ENCODE peak calls at places on chromosome 20, in seven cellular contexts. F, U, J, Q, H, C and T are unnamed samples.

GRCh38 chr20:44780226-44780625 is 30.1 kb downstream of the RIMS4 start:
- DNase-seq in C (peak), U (no peak), J (peak), Q (no peak), H (peak), F (peak), T (no peak)

GRCh38 chr20:51661609-51662178 is 106.5 kb downstream of the ATP9A start:
- DNase-seq in J (peak), U (peak), H (no peak), Q (no peak), F (no peak), C (peak), T (peak)

GRCh38 chr20:34211591-34211990 is 29.6 kb upstream of the ASIP start:
- DNase-seq in U (no peak), Q (no peak), C (no peak), J (no peak), F (no peak), H (no peak), T (no peak)

GRCh38 chr20:34877002-34877264 is 521 bp downstream of the ACSS2 start:
- DNase-seq in Q (no peak), H (no peak), U (no peak), F (peak), J (no peak), C (no peak), T (no peak)

GRCh38 chr20:5770240-5770986 is 20.2 kb downstream of the SHLD1 start:
- DNase-seq in C (no peak), J (no peak), Q (no peak), H (no peak), F (no peak), U (no peak), T (no peak)

GRCh38 chr20:58696411-58696961 is 3.9 kb downstream of the NPEPL1 start:
- DNase-seq in H (no peak), J (no peak), Q (no peak), F (no peak), C (no peak), U (no peak), T (no peak)

GRCh38 chr20:42152570-42152969 is 534.4 kb upstream of the CHD6 start:
- DNase-seq in H (no peak), C (no peak), U (no peak), Q (no peak), F (no peak), J (no peak), T (no peak)

GRCh38 chr20:50724851-50725721 is 6.3 kb upstream of the PARD6B start:
- DNase-seq in F (no peak), J (peak), Q (no peak), C (peak), U (peak), H (peak), T (peak)

GRCh38 chr20:17226410-17227198 is at the start of gene PCSK2:
- DNase-seq in H (peak), U (no peak), J (no peak), C (peak), F (peak), Q (peak), T (no peak)

GRCh38 chr20:62728028-62728780 is 19.6 kb downstream of the NTSR1 start:
- DNase-seq in H (no peak), F (no peak), Q (no peak), U (no peak), C (no peak), J (no peak), T (no peak)

GRCh38 chr20:61940491-61940890 is 125.2 kb downstream of the TAF4 start:
- DNase-seq in U (no peak), C (no peak), J (no peak), F (no peak), H (no peak), Q (no peak), T (no peak)

GRCh38 chr20:62617711-62618483 is 24.4 kb upstream of the SLCO4A1 start:
- DNase-seq in H (no peak), U (no peak), C (no peak), F (no peak), J (peak), Q (no peak), T (no peak)

GRCh38 chr20:20064303-20064702 is 12.0 kb downstream of the CFAP61 start:
- DNase-seq in J (no peak), F (no peak), C (no peak), H (no peak), Q (no peak), U (no peak), T (no peak)

GRCh38 chr20:2752631-2753455 is 47.6 kb downstream of the CPXM1 start:
- DNase-seq in F (peak), C (no peak), H (peak), J (peak), U (no peak), Q (peak), T (no peak)

GRCh38 chr20:1676650-1677049 is 19.1 kb upstream of the SIRPG start:
- DNase-seq in F (no peak), U (no peak), Q (no peak), C (no peak), J (no peak), H (no peak), T (no peak)

GRCh38 chr20:7760261-7761048 is 179.8 kb downstream of the HAO1 start:
- DNase-seq in J (no peak), H (no peak), Q (no peak), C (no peak), U (no peak), F (no peak), T (no peak)

GRCh38 chr20:50625986-50626677 is 65.2 kb downstream of the RIPOR3 start:
- DNase-seq in Q (no peak), C (no peak), F (peak), H (peak), U (no peak), J (peak), T (no peak)

GRCh38 chr20:57801581-57801980 is 91.8 kb upstream of the PMEPA1 start:
- DNase-seq in Q (no peak), F (no peak), C (no peak), J (no peak), H (no peak), U (no peak), T (no peak)

GRCh38 chr20:44690781-44691423 is 24.3 kb upstream of the CCN5 start:
- DNase-seq in H (no peak), J (no peak), Q (no peak), F (no peak), U (no peak), C (no peak), T (no peak)

GRCh38 chr20:24685736-24686135 is 216.3 kb downstream of the SYNDIG1 start:
- DNase-seq in F (no peak), Q (no peak), H (no peak), U (no peak), C (no peak), J (no peak), T (no peak)

GRCh38 chr20:50713677-50714101 is 17.7 kb upstream of the PARD6B start:
- DNase-seq in C (no peak), F (no peak), U (no peak), H (no peak), J (no peak), Q (no peak), T (no peak)

GRCh38 chr20:52280407-52280806 is 88.8 kb upstream of the ZFP64 start:
- DNase-seq in C (no peak), H (no peak), Q (no peak), J (no peak), F (no peak), U (no peak), T (no peak)

GRCh38 chr20:37282558-37282957 is 6.9 kb upstream of the MANBAL start:
- DNase-seq in J (no peak), U (no peak), F (no peak), H (no peak), C (peak), Q (no peak), T (no peak)

GRCh38 chr20:34824026-34824860 is 1.2 kb downstream of the NCOA6 start:
- DNase-seq in F (peak), J (peak), H (peak), C (peak), U (no peak), Q (peak), T (peak)

GRCh38 chr20:58890073-58890453 is 37.5 kb downstream of the GNAS start:
- DNase-seq in H (no peak), Q (no peak), F (no peak), C (peak), J (no peak), U (no peak), T (no peak)

GRCh38 chr20:59814835-59815340 is 118.5 kb downstream of the SYCP2 start:
- DNase-seq in U (no peak), C (no peak), F (no peak), Q (no peak), J (no peak), H (no peak), T (no peak)

GRCh38 chr20:49893242-49894072 is 21.9 kb downstream of the SPATA2 start:
- DNase-seq in H (no peak), F (no peak), Q (no peak), C (no peak), U (no peak), J (peak), T (no peak)

GRCh38 chr20:33668087-33668790 is 1.5 kb downstream of the ACTL10 start:
- DNase-seq in F (peak), C (no peak), J (peak), Q (no peak), U (no peak), H (no peak), T (no peak)

GRCh38 chr20:12265662-12266061 is 348.0 kb downstream of the BTBD3 start:
- DNase-seq in C (no peak), F (no peak), J (no peak), U (no peak), H (no peak), Q (no peak), T (no peak)